ENCODE peak calls at places on chromosomes 1 and 21, in eight cellular contexts. One of them, this sample, is unnamed.

GRCh38 chr1:231020139-231020601 is 19.9 kb downstream of the FAM89A start:
- DNase-seq in endothelial cell: no peak
- DNase-seq in epithelial cell of esophagus: peak
- DNase-seq in neural progenitor cell: no peak
- DNase-seq in caudate nucleus: no peak
- DNase-seq in iPS-NIHi11: no peak
- DNase-seq in cardiac muscle cell: no peak
- DNase-seq in CD8-positive, alpha-beta T cell: no peak
- DNase-seq in this sample: no peak

GRCh38 chr1:86356247-86356646 is 39.9 kb downstream of the ODF2L start:
- DNase-seq in CD8-positive, alpha-beta T cell: no peak
- DNase-seq in caudate nucleus: no peak
- DNase-seq in endothelial cell: no peak
- DNase-seq in cardiac muscle cell: no peak
- DNase-seq in epithelial cell of esophagus: peak
- DNase-seq in neural progenitor cell: peak
- DNase-seq in iPS-NIHi11: no peak
- DNase-seq in this sample: no peak

GRCh38 chr1:155019377-155020245 is 14.0 kb downstream of the DCST2 start:
- DNase-seq in neural progenitor cell: no peak
- DNase-seq in cardiac muscle cell: no peak
- DNase-seq in iPS-NIHi11: no peak
- DNase-seq in endothelial cell: no peak
- DNase-seq in caudate nucleus: peak
- DNase-seq in epithelial cell of esophagus: no peak
- DNase-seq in CD8-positive, alpha-beta T cell: no peak
- DNase-seq in this sample: no peak

GRCh38 chr1:235651170-235651806 is 1.7 kb upstream of the GNG4 start:
- DNase-seq in iPS-NIHi11: no peak
- DNase-seq in neural progenitor cell: no peak
- DNase-seq in epithelial cell of esophagus: no peak
- DNase-seq in cardiac muscle cell: no peak
- DNase-seq in CD8-positive, alpha-beta T cell: no peak
- DNase-seq in endothelial cell: no peak
- DNase-seq in caudate nucleus: no peak
- DNase-seq in this sample: no peak

GRCh38 chr1:175663991-175664390 is 79.4 kb downstream of the TNR start:
- DNase-seq in iPS-NIHi11: no peak
- DNase-seq in endothelial cell: no peak
- DNase-seq in neural progenitor cell: no peak
- DNase-seq in epithelial cell of esophagus: no peak
- DNase-seq in cardiac muscle cell: no peak
- DNase-seq in CD8-positive, alpha-beta T cell: no peak
- DNase-seq in caudate nucleus: no peak
- DNase-seq in this sample: no peak

GRCh38 chr1:84442256-84442655 is 36.8 kb upstream of the RPF1 start:
- DNase-seq in neural progenitor cell: peak
- DNase-seq in CD8-positive, alpha-beta T cell: no peak
- DNase-seq in cardiac muscle cell: peak
- DNase-seq in caudate nucleus: no peak
- DNase-seq in iPS-NIHi11: no peak
- DNase-seq in epithelial cell of esophagus: peak
- DNase-seq in endothelial cell: no peak
- DNase-seq in this sample: no peak

GRCh38 chr1:9957726-9958125 is 14.5 kb downstream of the NMNAT1 start:
- DNase-seq in CD8-positive, alpha-beta T cell: no peak
- DNase-seq in caudate nucleus: no peak
- DNase-seq in cardiac muscle cell: no peak
- DNase-seq in iPS-NIHi11: no peak
- DNase-seq in endothelial cell: no peak
- DNase-seq in epithelial cell of esophagus: no peak
- DNase-seq in neural progenitor cell: no peak
- DNase-seq in this sample: no peak

GRCh38 chr21:28754127-28754611 is 238.5 kb downstream of the LTN1 start:
- DNase-seq in CD8-positive, alpha-beta T cell: no peak
- DNase-seq in endothelial cell: no peak
- DNase-seq in iPS-NIHi11: no peak
- DNase-seq in cardiac muscle cell: peak
- DNase-seq in epithelial cell of esophagus: no peak
- DNase-seq in neural progenitor cell: no peak
- DNase-seq in caudate nucleus: no peak
- DNase-seq in this sample: peak

This sample was measured in uterus.